ENCODE peak calls at places on chromosomes 2 and 18, in six cellular contexts. One of them, this sample, is unnamed.

GRCh38 chr2:27291865-27292264 is 9.6 kb downstream of the TRIM54 start:
- DNase-seq in amygdala: no peak
- DNase-seq in cardiac septum: no peak
- DNase-seq in aorta: no peak
- DNase-seq in naive thymus-derived CD4-positive, alpha-beta T cell: no peak
- DNase-seq in Ammon's horn: no peak
- DNase-seq in this sample: no peak

GRCh38 chr18:46398005-46398404 is 259.0 kb downstream of the LOXHD1 start:
- DNase-seq in amygdala: no peak
- DNase-seq in aorta: no peak
- DNase-seq in Ammon's horn: no peak
- DNase-seq in naive thymus-derived CD4-positive, alpha-beta T cell: no peak
- DNase-seq in cardiac septum: no peak
- DNase-seq in this sample: no peak

GRCh38 chr18:58455318-58455950 is 173.5 kb downstream of the ALPK2 start:
- DNase-seq in aorta: no peak
- DNase-seq in naive thymus-derived CD4-positive, alpha-beta T cell: no peak
- DNase-seq in cardiac septum: no peak
- DNase-seq in Ammon's horn: no peak
- DNase-seq in amygdala: no peak
- DNase-seq in this sample: no peak

GRCh38 chr2:182647499-182647787 is 68.6 kb upstream of the DNAJC10 start:
- DNase-seq in naive thymus-derived CD4-positive, alpha-beta T cell: no peak
- DNase-seq in aorta: no peak
- DNase-seq in amygdala: no peak
- DNase-seq in cardiac septum: no peak
- DNase-seq in Ammon's horn: no peak
- DNase-seq in this sample: no peak

GRCh38 chr2:21382980-21383520 is 259.3 kb downstream of the TDRD15 start:
- DNase-seq in amygdala: peak; percentile 6
- DNase-seq in naive thymus-derived CD4-positive, alpha-beta T cell: no peak
- DNase-seq in aorta: no peak
- DNase-seq in Ammon's horn: peak; percentile 88
- DNase-seq in cardiac septum: no peak
- DNase-seq in this sample: peak; percentile 73

GRCh38 chr2:240184198-240184590 is 43.7 kb upstream of the OTOS start:
- DNase-seq in Ammon's horn: no peak
- DNase-seq in cardiac septum: no peak
- DNase-seq in aorta: peak; percentile 36
- DNase-seq in naive thymus-derived CD4-positive, alpha-beta T cell: no peak
- DNase-seq in amygdala: no peak
- DNase-seq in this sample: no peak

GRCh38 chr2:233049194-233049761 is 10.9 kb upstream of the INPP5D start:
- DNase-seq in aorta: peak; percentile 6
- DNase-seq in cardiac septum: no peak
- DNase-seq in Ammon's horn: no peak
- DNase-seq in amygdala: no peak
- DNase-seq in naive thymus-derived CD4-positive, alpha-beta T cell: no peak
- DNase-seq in this sample: no peak

GRCh38 chr2:17878222-17879136 is at the start of gene KCNS3:
- DNase-seq in amygdala: no peak
- DNase-seq in Ammon's horn: peak; percentile 16
- DNase-seq in cardiac septum: no peak
- DNase-seq in naive thymus-derived CD4-positive, alpha-beta T cell: peak; percentile 0
- DNase-seq in aorta: peak; percentile 81
- DNase-seq in this sample: peak; percentile 42

GRCh38 chr2:67879586-67880290 is 183.1 kb downstream of the C1D start:
- DNase-seq in amygdala: no peak
- DNase-seq in Ammon's horn: no peak
- DNase-seq in cardiac septum: no peak
- DNase-seq in aorta: no peak
- DNase-seq in naive thymus-derived CD4-positive, alpha-beta T cell: no peak
- DNase-seq in this sample: no peak

GRCh38 chr2:171327043-171327496 is 106.7 kb downstream of the METTL8 start:
- DNase-seq in naive thymus-derived CD4-positive, alpha-beta T cell: no peak
- DNase-seq in cardiac septum: no peak
- DNase-seq in aorta: no peak
- DNase-seq in Ammon's horn: no peak
- DNase-seq in amygdala: no peak
- DNase-seq in this sample: no peak

GRCh38 chr2:204850576-204850975 is 305.3 kb downstream of the PARD3B start:
- DNase-seq in aorta: no peak
- DNase-seq in naive thymus-derived CD4-positive, alpha-beta T cell: no peak
- DNase-seq in Ammon's horn: no peak
- DNase-seq in amygdala: no peak
- DNase-seq in cardiac septum: no peak
- DNase-seq in this sample: no peak

GRCh38 chr2:8571286-8571791 is 110.5 kb upstream of the ID2 start:
- DNase-seq in cardiac septum: no peak
- DNase-seq in aorta: no peak
- DNase-seq in Ammon's horn: no peak
- DNase-seq in amygdala: no peak
- DNase-seq in naive thymus-derived CD4-positive, alpha-beta T cell: no peak
- DNase-seq in this sample: no peak

GRCh38 chr18:2222270-2223185 is 348.8 kb downstream of the METTL4 start:
- DNase-seq in cardiac septum: no peak
- DNase-seq in naive thymus-derived CD4-positive, alpha-beta T cell: no peak
- DNase-seq in amygdala: no peak
- DNase-seq in aorta: no peak
- DNase-seq in Ammon's horn: no peak
- DNase-seq in this sample: no peak

GRCh38 chr2:60054571-60055340 is 498.7 kb downstream of the BCL11A start:
- DNase-seq in aorta: no peak
- DNase-seq in amygdala: no peak
- DNase-seq in cardiac septum: peak; percentile 84
- DNase-seq in naive thymus-derived CD4-positive, alpha-beta T cell: no peak
- DNase-seq in Ammon's horn: no peak
- DNase-seq in this sample: no peak

GRCh38 chr2:99974275-99974674 is 168.1 kb downstream of the AFF3 start:
- DNase-seq in cardiac septum: no peak
- DNase-seq in aorta: no peak
- DNase-seq in naive thymus-derived CD4-positive, alpha-beta T cell: no peak
- DNase-seq in Ammon's horn: peak; percentile 38
- DNase-seq in amygdala: no peak
- DNase-seq in this sample: no peak

GRCh38 chr18:26436176-26437031 is 111.9 kb downstream of the KCTD1 start:
- DNase-seq in Ammon's horn: no peak
- DNase-seq in cardiac septum: peak; percentile 50
- DNase-seq in naive thymus-derived CD4-positive, alpha-beta T cell: no peak
- DNase-seq in aorta: no peak
- DNase-seq in amygdala: no peak
- DNase-seq in this sample: no peak

GRCh38 chr18:25077933-25078707 is 273.8 kb downstream of the ZNF521 start:
- DNase-seq in amygdala: no peak
- DNase-seq in Ammon's horn: no peak
- DNase-seq in naive thymus-derived CD4-positive, alpha-beta T cell: no peak
- DNase-seq in aorta: no peak
- DNase-seq in cardiac septum: no peak
- DNase-seq in this sample: no peak

GRCh38 chr2:119338826-119339561 is 27.6 kb downstream of the C2orf76 start:
- DNase-seq in amygdala: no peak
- DNase-seq in naive thymus-derived CD4-positive, alpha-beta T cell: peak; percentile 42
- DNase-seq in Ammon's horn: peak; percentile 68
- DNase-seq in aorta: no peak
- DNase-seq in cardiac septum: no peak
- DNase-seq in this sample: no peak

GRCh38 chr18:79628416-79629248 is 51.0 kb upstream of the CTDP1 start:
- DNase-seq in aorta: no peak
- DNase-seq in amygdala: no peak
- DNase-seq in Ammon's horn: no peak
- DNase-seq in naive thymus-derived CD4-positive, alpha-beta T cell: no peak
- DNase-seq in cardiac septum: peak; percentile 51
- DNase-seq in this sample: no peak

GRCh38 chr18:58721586-58722160 is 50.4 kb downstream of the MALT1 start:
- DNase-seq in naive thymus-derived CD4-positive, alpha-beta T cell: no peak
- DNase-seq in amygdala: no peak
- DNase-seq in Ammon's horn: no peak
- DNase-seq in aorta: no peak
- DNase-seq in cardiac septum: peak; percentile 79
- DNase-seq in this sample: no peak

GRCh38 chr18:55477537-55478300 is 110.3 kb downstream of the TCF4 start:
- DNase-seq in amygdala: no peak
- DNase-seq in cardiac septum: no peak
- DNase-seq in Ammon's horn: peak; percentile 43
- DNase-seq in naive thymus-derived CD4-positive, alpha-beta T cell: peak; percentile 33
- DNase-seq in aorta: no peak
- DNase-seq in this sample: peak; percentile 43

GRCh38 chr2:215107229-215108056 is 31.0 kb downstream of the ABCA12 start:
- DNase-seq in Ammon's horn: no peak
- DNase-seq in naive thymus-derived CD4-positive, alpha-beta T cell: no peak
- DNase-seq in amygdala: no peak
- DNase-seq in cardiac septum: no peak
- DNase-seq in aorta: no peak
- DNase-seq in this sample: no peak

GRCh38 chr2:113136828-113137775 is 9.7 kb downstream of the IL1RN start:
- DNase-seq in amygdala: no peak
- DNase-seq in cardiac septum: no peak
- DNase-seq in Ammon's horn: peak; percentile 60
- DNase-seq in aorta: no peak
- DNase-seq in naive thymus-derived CD4-positive, alpha-beta T cell: peak; percentile 35
- DNase-seq in this sample: peak; percentile 9

GRCh38 chr2:174003635-174004310 is 38.6 kb upstream of the SP3 start:
- DNase-seq in amygdala: no peak
- DNase-seq in naive thymus-derived CD4-positive, alpha-beta T cell: no peak
- DNase-seq in cardiac septum: no peak
- DNase-seq in Ammon's horn: no peak
- DNase-seq in aorta: no peak
- DNase-seq in this sample: no peak

GRCh38 chr18:50665519-50665918 is 105.6 kb downstream of the MAPK4 start:
- DNase-seq in aorta: peak; percentile 41
- DNase-seq in amygdala: no peak
- DNase-seq in Ammon's horn: no peak
- DNase-seq in cardiac septum: peak; percentile 84
- DNase-seq in naive thymus-derived CD4-positive, alpha-beta T cell: no peak
- DNase-seq in this sample: no peak

GRCh38 chr2:216911886-216912285 is 52.0 kb upstream of the TNP1 start:
- DNase-seq in naive thymus-derived CD4-positive, alpha-beta T cell: no peak
- DNase-seq in Ammon's horn: no peak
- DNase-seq in amygdala: no peak
- DNase-seq in cardiac septum: no peak
- DNase-seq in aorta: no peak
- DNase-seq in this sample: no peak

GRCh38 chr2:15160201-15160600 is 400.9 kb downstream of the NBAS start:
- DNase-seq in Ammon's horn: no peak
- DNase-seq in cardiac septum: no peak
- DNase-seq in amygdala: no peak
- DNase-seq in naive thymus-derived CD4-positive, alpha-beta T cell: no peak
- DNase-seq in aorta: no peak
- DNase-seq in this sample: no peak

GRCh38 chr2:64823794-64824193 is 165.4 kb upstream of the SLC1A4 start:
- DNase-seq in cardiac septum: no peak
- DNase-seq in amygdala: no peak
- DNase-seq in Ammon's horn: no peak
- DNase-seq in naive thymus-derived CD4-positive, alpha-beta T cell: no peak
- DNase-seq in aorta: no peak
- DNase-seq in this sample: no peak

GRCh38 chr2:223007531-223007930 is 44.5 kb upstream of the KCNE4 start:
- DNase-seq in naive thymus-derived CD4-positive, alpha-beta T cell: no peak
- DNase-seq in aorta: no peak
- DNase-seq in amygdala: no peak
- DNase-seq in cardiac septum: no peak
- DNase-seq in Ammon's horn: no peak
- DNase-seq in this sample: no peak

GRCh38 chr2:200194746-200195145 is 111.7 kb upstream of the SPATS2L start:
- DNase-seq in Ammon's horn: no peak
- DNase-seq in aorta: no peak
- DNase-seq in naive thymus-derived CD4-positive, alpha-beta T cell: no peak
- DNase-seq in amygdala: no peak
- DNase-seq in cardiac septum: no peak
- DNase-seq in this sample: no peak

GRCh38 chr2:43737097-43737854 is 36.6 kb upstream of the DYNC2LI1 start:
- DNase-seq in cardiac septum: no peak
- DNase-seq in amygdala: no peak
- DNase-seq in Ammon's horn: no peak
- DNase-seq in naive thymus-derived CD4-positive, alpha-beta T cell: no peak
- DNase-seq in aorta: peak; percentile 79
- DNase-seq in this sample: no peak

GRCh38 chr2:149383340-149383739 is 53.0 kb downstream of the LYPD6 start:
- DNase-seq in aorta: no peak
- DNase-seq in cardiac septum: no peak
- DNase-seq in amygdala: no peak
- DNase-seq in Ammon's horn: no peak
- DNase-seq in naive thymus-derived CD4-positive, alpha-beta T cell: no peak
- DNase-seq in this sample: no peak

GRCh38 chr2:239361311-239361642 is 39.5 kb downstream of the HDAC4 start:
- DNase-seq in cardiac septum: no peak
- DNase-seq in aorta: no peak
- DNase-seq in naive thymus-derived CD4-positive, alpha-beta T cell: no peak
- DNase-seq in Ammon's horn: no peak
- DNase-seq in amygdala: no peak
- DNase-seq in this sample: peak; percentile 23

GRCh38 chr2:24793752-24794477 is 690 bp downstream of the CENPO start:
- DNase-seq in Ammon's horn: no peak
- DNase-seq in cardiac septum: no peak
- DNase-seq in naive thymus-derived CD4-positive, alpha-beta T cell: no peak
- DNase-seq in amygdala: no peak
- DNase-seq in aorta: no peak
- DNase-seq in this sample: no peak

GRCh38 chr2:191935247-191935646 is 88.4 kb upstream of the CAVIN2 start:
- DNase-seq in amygdala: no peak
- DNase-seq in cardiac septum: no peak
- DNase-seq in aorta: no peak
- DNase-seq in naive thymus-derived CD4-positive, alpha-beta T cell: no peak
- DNase-seq in Ammon's horn: peak; percentile 40
- DNase-seq in this sample: no peak

GRCh38 chr2:18063826-18064485 is 185.5 kb downstream of the KCNS3 start:
- DNase-seq in aorta: no peak
- DNase-seq in cardiac septum: no peak
- DNase-seq in naive thymus-derived CD4-positive, alpha-beta T cell: no peak
- DNase-seq in amygdala: no peak
- DNase-seq in Ammon's horn: no peak
- DNase-seq in this sample: no peak

GRCh38 chr2:189293164-189293563 is 113.6 kb upstream of the COL5A2 start:
- DNase-seq in naive thymus-derived CD4-positive, alpha-beta T cell: no peak
- DNase-seq in Ammon's horn: no peak
- DNase-seq in amygdala: no peak
- DNase-seq in aorta: no peak
- DNase-seq in cardiac septum: no peak
- DNase-seq in this sample: no peak

This sample was measured in midbrain.